ENCODE peak calls at places on chromosome X, in four cellular contexts. Z is fibroblast of lung, I is progenitor cell of endocrine pancreas, U is GM12865. E is an unnamed sample.

GRCh38 chrX:110847334-110847733 is 51.7 kb upstream of the CHRDL1 start:
- DNase-seq in Z (peak), I (peak), U (peak), E (peak)

GRCh38 chrX:12973561-12974216 is 1.2 kb upstream of the TMSB4X start:
- DNase-seq in Z (no peak), I (no peak), U (peak), E (no peak)

GRCh38 chrX:259692-260355 is 21.4 kb upstream of the PLCXD1 start:
- DNase-seq in Z (no peak), I (no peak), U (no peak), E (no peak)

GRCh38 chrX:13691845-13692334 is 3.0 kb downstream of the RAB9A start:
- DNase-seq in Z (peak), I (no peak), U (peak), E (no peak)

GRCh38 chrX:77771601-77772000 is 14.4 kb downstream of the ATRX start:
- DNase-seq in Z (peak), I (no peak), U (no peak), E (no peak)

GRCh38 chrX:47574609-47575325 is 7.5 kb upstream of the TIMP1 start:
- DNase-seq in Z (no peak), I (no peak), U (no peak), E (peak)

GRCh38 chrX:64204252-64204651 is 1.3 kb downstream of the AMER1 start:
- DNase-seq in Z (peak), I (no peak), U (no peak), E (peak)

GRCh38 chrX:70979136-70979762 is 48.4 kb upstream of the SLC7A3 start:
- DNase-seq in Z (peak), I (no peak), U (peak), E (no peak)

GRCh38 chrX:72568406-72569092 is 4.1 kb downstream of the HDAC8 start:
- DNase-seq in Z (peak), I (no peak), U (no peak), E (no peak)

GRCh38 chrX:112613039-112613438 is 66.7 kb downstream of the LHFPL1 start:
- DNase-seq in Z (peak), I (no peak), U (no peak), E (no peak)

GRCh38 chrX:94695910-94696309 is 1021.9 kb downstream of the FAM133A start:
- DNase-seq in Z (no peak), I (no peak), U (no peak), E (no peak)

GRCh38 chrX:69312141-69312670 is 147.0 kb upstream of the PJA1 start:
- DNase-seq in Z (no peak), I (no peak), U (no peak), E (no peak)

GRCh38 chrX:153778151-153778551 is 2.7 kb upstream of the SRPK3 start:
- DNase-seq in Z (no peak), I (no peak), U (no peak), E (no peak)

GRCh38 chrX:137033774-137034507 is at the start of gene GPR101:
- DNase-seq in Z (no peak), I (no peak), U (no peak), E (peak)

GRCh38 chrX:155893513-155893912 is 12.4 kb downstream of the VAMP7 start:
- DNase-seq in Z (no peak), I (no peak), U (no peak), E (no peak)

GRCh38 chrX:103464071-103464773 is 55.1 kb downstream of the RAB40A start:
- DNase-seq in Z (peak), I (no peak), U (peak), E (peak)

GRCh38 chrX:132491191-132491590 is 2.4 kb upstream of the MBNL3 start:
- DNase-seq in Z (no peak), I (no peak), U (peak), E (no peak)

GRCh38 chrX:64196606-64197005 is 8.9 kb downstream of the AMER1 start:
- DNase-seq in Z (no peak), I (no peak), U (no peak), E (no peak)

GRCh38 chrX:48021026-48021900 is 14.5 kb downstream of the SPACA5 start:
- DNase-seq in Z (peak), I (peak), U (peak), E (peak)

GRCh38 chrX:7074908-7075204 is 72.7 kb upstream of the STS start:
- DNase-seq in Z (no peak), I (no peak), U (no peak), E (no peak)

GRCh38 chrX:28920554-28920953 is 333.3 kb downstream of the IL1RAPL1 start:
- DNase-seq in Z (peak), I (no peak), U (no peak), E (no peak)

GRCh38 chrX:68853665-68854251 is 24.9 kb downstream of the EFNB1 start:
- DNase-seq in Z (no peak), I (no peak), U (no peak), E (no peak)

GRCh38 chrX:13177921-13178320 is 133.5 kb upstream of the FAM9C start:
- DNase-seq in Z (no peak), I (no peak), U (no peak), E (no peak)

GRCh38 chrX:49058794-49059193 is at the start of gene CCDC120:
- DNase-seq in Z (no peak), I (no peak), U (no peak), E (no peak)

GRCh38 chrX:20974326-20974725 is 399.9 kb upstream of the CNKSR2 start:
- DNase-seq in Z (peak), I (no peak), U (no peak), E (no peak)

GRCh38 chrX:154430916-154431315 is 2.4 kb downstream of the ATP6AP1 start:
- DNase-seq in Z (no peak), I (no peak), U (no peak), E (no peak)

GRCh38 chrX:12970691-12971202 is 4.2 kb upstream of the TMSB4X start:
- DNase-seq in Z (peak), I (no peak), U (peak), E (no peak)

GRCh38 chrX:133970021-133970550 is 15.3 kb downstream of the GPC3 start:
- DNase-seq in Z (no peak), I (peak), U (no peak), E (peak)

GRCh38 chrX:7889138-7889537 is 38.1 kb downstream of the PNPLA4 start:
- DNase-seq in Z (no peak), I (no peak), U (no peak), E (no peak)

GRCh38 chrX:20594985-20595384 is 328.3 kb upstream of the RPS6KA3 start:
- DNase-seq in Z (peak), I (no peak), U (no peak), E (no peak)

GRCh38 chrX:108795240-108795639 is 58.9 kb upstream of the IRS4 start:
- DNase-seq in Z (no peak), I (no peak), U (no peak), E (no peak)

GRCh38 chrX:1385824-1386223 is 6.1 kb downstream of the SLC25A6 start:
- DNase-seq in Z (no peak), I (no peak), U (no peak), E (no peak)

GRCh38 chrX:69109706-69110635 is 55.3 kb downstream of the PJA1 start:
- DNase-seq in Z (peak), I (no peak), U (no peak), E (no peak)

GRCh38 chrX:12949927-12950656 is 24.8 kb upstream of the TMSB4X start:
- DNase-seq in Z (peak), I (no peak), U (peak), E (no peak)

GRCh38 chrX:45716747-45717146 is 516.1 kb upstream of the DIPK2B start:
- DNase-seq in Z (no peak), I (no peak), U (no peak), E (no peak)

GRCh38 chrX:12007881-12008280 is 130.4 kb upstream of the FRMPD4 start:
- DNase-seq in Z (peak), I (no peak), U (peak), E (no peak)

GRCh38 chrX:119605398-119605738 is 856 bp downstream of the NKRF start:
- DNase-seq in Z (no peak), I (no peak), U (no peak), E (peak)

GRCh38 chrX:119606508-119607389 is 525 bp upstream of the NKRF start:
- DNase-seq in Z (peak), I (no peak), U (peak), E (no peak)

GRCh38 chrX:119605739-119606507 is at the start of gene NKRF:
- DNase-seq in Z (peak), I (peak), U (peak), E (peak)

GRCh38 chrX:119604778-119605177 is 1.4 kb downstream of the NKRF start:
- DNase-seq in Z (no peak), I (no peak), U (no peak), E (no peak)

GRCh38 chrX:119602701-119603255 is 3.4 kb downstream of the NKRF start:
- DNase-seq in Z (no peak), I (no peak), U (no peak), E (no peak)
- TF ChIP-seq CTCF in Z (no peak), I (no peak), U (no peak), E (no peak)

GRCh38 chrX:36957425-36958328 is 50.5 kb upstream of the FAM47C start:
- DNase-seq in Z (peak), I (peak), U (no peak), E (peak)
- TF ChIP-seq CTCF in Z (no peak), I (peak), U (no peak), E (peak)

GRCh38 chrX:149505671-149506070 is 565 bp upstream of the IDS start:
- DNase-seq in Z (no peak), I (no peak), U (no peak), E (no peak)

GRCh38 chrX:149506349-149506748 is 1.2 kb upstream of the IDS start:
- DNase-seq in Z (no peak), I (no peak), U (no peak), E (no peak)

GRCh38 chrX:149508467-149508866 is 3.4 kb upstream of the IDS start:
- DNase-seq in Z (no peak), I (no peak), U (no peak), E (no peak)

GRCh38 chrX:149504915-149505651 is at the start of gene IDS:
- DNase-seq in Z (peak), I (peak), U (peak), E (peak)

DNA sequence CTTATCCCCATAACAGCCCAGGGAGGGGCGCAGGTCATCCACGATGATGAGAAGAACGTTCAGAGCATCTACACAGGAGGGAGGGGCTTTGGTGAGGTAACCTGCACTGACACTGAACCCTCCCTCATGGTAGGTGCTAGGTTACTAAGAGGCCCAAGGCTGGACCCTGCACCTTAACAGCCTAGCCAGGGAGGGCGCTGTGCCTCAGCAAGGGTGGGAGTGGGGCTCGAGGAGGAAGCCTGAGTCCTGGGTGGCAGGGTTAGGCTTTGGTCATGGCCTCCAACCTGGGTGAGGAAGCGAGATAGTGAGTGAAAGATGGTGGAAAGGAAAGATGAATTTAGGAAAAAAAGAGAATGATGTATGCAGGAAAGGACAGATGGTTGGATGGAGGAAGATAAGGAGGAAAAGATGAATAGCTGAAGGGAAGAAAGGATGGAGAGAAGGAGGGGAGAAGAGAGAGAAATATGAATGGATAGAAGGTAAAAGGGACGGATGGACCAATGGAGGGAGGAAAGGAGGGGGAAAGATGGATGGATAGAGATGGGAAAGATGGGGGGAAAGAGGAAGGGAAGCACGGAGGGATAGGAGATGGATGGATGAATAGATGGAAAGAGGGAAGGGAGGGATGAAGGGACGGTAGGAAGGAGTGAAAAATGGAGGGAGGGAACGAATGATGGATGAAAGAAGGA is 736 bp downstream of the IDS start:
- DNase-seq in Z (no peak), I (no peak), U (peak), E (peak)
- TF ChIP-seq CTCF in Z (peak), I (peak), U (peak), E (no peak)

GRCh38 chrX:55450259-55450658 is 1.7 kb upstream of the MAGEH1 start:
- DNase-seq in Z (no peak), I (no peak), U (peak), E (peak)
- TF ChIP-seq CTCF in Z (peak), I (no peak), U (no peak), E (no peak)